ENCODE peak calls at places on chromosome 10, in five cellular contexts. V is upper lobe of left lung, S is stomach, L is left lung, Y is Karpas-422. R is an unnamed sample.

GRCh38 chr10:68231106-68231901 is 609 bp downstream of the ATOH7 start:
- DNase-seq in V (peak; percentile 94), S (peak; percentile 69), L (peak; percentile 88), Y (peak; percentile 84), R (no peak)

GRCh38 chr10:46033602-46034011 is 3.2 kb upstream of the NCOA4 start:
- DNase-seq in V (no peak), S (peak; percentile 42), L (no peak), Y (no peak), R (no peak)

GRCh38 chr10:101062231-101063161 is 707 bp downstream of the KAZALD1 start:
- DNase-seq in V (peak; percentile 93), S (peak; percentile 76), L (peak; percentile 89), Y (peak; percentile 92), R (peak; percentile 22)

GRCh38 chr10:75097666-75098285 is 13.7 kb upstream of the SAMD8 start:
- DNase-seq in V (peak; percentile 22), S (no peak), L (no peak), Y (peak; percentile 54), R (no peak)

GRCh38 chr10:119667562-119668328 is 16.6 kb downstream of the BAG3 start:
- DNase-seq in V (no peak), S (peak; percentile 74), L (no peak), Y (peak; percentile 88), R (no peak)

GRCh38 chr10:16965740-16966447 is 148.7 kb upstream of the RSU1 start:
- DNase-seq in V (no peak), S (no peak), L (no peak), Y (no peak), R (no peak)

GRCh38 chr10:61565819-61566560 is 96.7 kb upstream of the CABCOCO1 start:
- DNase-seq in V (no peak), S (no peak), L (no peak), Y (no peak), R (no peak)

GRCh38 chr10:17019696-17020095 is 109.9 kb downstream of the CUBN start:
- DNase-seq in V (no peak), S (no peak), L (no peak), Y (no peak), R (no peak)

GRCh38 chr10:102243304-102243703 is 2.0 kb upstream of the PITX3 start:
- DNase-seq in V (no peak), S (no peak), L (no peak), Y (no peak), R (no peak)

GRCh38 chr10:13518076-13518692 is 10.6 kb downstream of the BEND7 start:
- DNase-seq in V (peak; percentile 73), S (no peak), L (no peak), Y (no peak), R (no peak)

GRCh38 chr10:91519899-91520514 is 109.9 kb downstream of the HECTD2 start:
- DNase-seq in V (no peak), S (no peak), L (no peak), Y (no peak), R (no peak)

GRCh38 chr10:120456143-120456625 is 843 bp upstream of the PLPP4 start:
- DNase-seq in V (peak; percentile 67), S (no peak), L (no peak), Y (no peak), R (no peak)

GRCh38 chr10:93413252-93413689 is 68.9 kb downstream of the MYOF start:
- DNase-seq in V (no peak), S (no peak), L (no peak), Y (no peak), R (peak; percentile 2)
- H3K27ac ChIP-seq in V (peak overlapping the region; percentile 53), S (peak overlapping the region; percentile 18), L (peak overlapping the region; percentile 19), Y (peak overlapping the region; percentile 63), R (peak overlapping the region; percentile 1)

GRCh38 chr10:128130051-128130450 is 3.8 kb upstream of the MKI67 start:
- DNase-seq in V (no peak), S (no peak), L (no peak), Y (no peak), R (no peak)

GRCh38 chr10:128125944-128126764 is at the start of gene MKI67:
- DNase-seq in V (peak; percentile 94), S (peak; percentile 84), L (peak; percentile 92), Y (peak; percentile 98), R (peak; percentile 81)

GRCh38 chr10:128124813-128125403 is 1.3 kb downstream of the MKI67 start:
- DNase-seq in V (peak; percentile 7), S (no peak), L (no peak), Y (no peak), R (no peak)

GRCh38 chr10:128125416-128125943 is 743 bp downstream of the MKI67 start:
- DNase-seq in V (peak; percentile 86), S (no peak), L (peak; percentile 82), Y (peak; percentile 74), R (no peak)

DNA sequence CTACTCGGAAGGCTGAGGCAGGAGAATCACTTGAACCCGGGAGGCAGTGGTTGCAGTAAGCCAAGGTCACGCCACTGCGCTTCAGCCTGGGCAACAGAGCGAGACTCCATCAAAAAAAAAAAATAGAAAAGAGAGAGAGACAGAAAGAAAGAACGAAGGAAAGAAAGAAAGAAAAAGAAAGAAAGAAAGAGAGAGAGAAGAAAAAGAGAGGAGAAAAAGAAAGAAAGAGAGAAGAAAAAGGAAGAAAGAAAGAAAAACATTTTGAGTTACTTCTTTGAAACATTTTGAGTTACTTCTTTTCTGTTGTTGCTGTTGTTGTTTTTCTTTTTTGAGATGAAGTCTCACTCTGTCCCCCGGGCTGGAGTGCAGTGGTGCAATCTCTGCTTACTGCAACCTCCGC is 2.4 kb upstream of the MKI67 start:
- DNase-seq in V (no peak), S (no peak), L (no peak), Y (no peak), R (no peak)
- H3K36me3 ChIP-seq in V (no peaks in the 10 kb centered on the region), S (no peaks in the 10 kb centered on the region), L (no peaks in the 10 kb centered on the region), Y (peaks cover 12% of the 10 kb centered on the region), R (no peaks in the 10 kb centered on the region)

DNA sequence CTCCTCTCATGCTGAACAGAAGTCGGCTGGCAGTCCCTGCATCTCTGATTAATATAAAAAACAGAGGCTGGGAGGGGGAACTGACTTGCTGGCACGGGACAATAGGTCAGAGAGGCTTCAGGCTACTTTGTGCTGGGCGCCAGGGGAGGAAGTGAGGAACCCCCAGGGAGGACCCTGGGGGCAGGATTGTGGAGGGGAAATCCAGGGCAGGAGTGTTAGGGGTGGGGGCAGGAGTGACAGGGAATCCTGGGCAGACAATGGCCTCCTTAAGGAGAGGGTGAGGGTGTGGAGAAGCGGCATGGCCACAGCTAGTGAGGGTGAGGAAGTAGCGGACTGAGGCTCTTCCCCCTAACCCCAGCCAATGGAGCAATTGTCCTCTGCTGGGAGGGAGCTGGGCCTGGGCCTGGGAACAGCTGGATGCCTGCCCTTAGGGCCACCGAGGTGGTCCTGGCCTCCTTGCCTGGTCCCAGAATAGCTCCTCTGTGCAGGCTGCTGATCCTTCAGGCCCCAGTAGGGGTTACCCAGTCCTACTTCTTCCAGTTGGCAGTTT is 9.3 kb upstream of the SFRP5 start:
- DNase-seq in V (no peak), S (no peak), L (no peak), Y (no peak), R (no peak)
- H3K27ac ChIP-seq in V (no peak overlapping the region), S (peak overlapping the region; percentile 20), L (no peak overlapping the region), Y (no peak overlapping the region), R (no peak overlapping the region)

DNA sequence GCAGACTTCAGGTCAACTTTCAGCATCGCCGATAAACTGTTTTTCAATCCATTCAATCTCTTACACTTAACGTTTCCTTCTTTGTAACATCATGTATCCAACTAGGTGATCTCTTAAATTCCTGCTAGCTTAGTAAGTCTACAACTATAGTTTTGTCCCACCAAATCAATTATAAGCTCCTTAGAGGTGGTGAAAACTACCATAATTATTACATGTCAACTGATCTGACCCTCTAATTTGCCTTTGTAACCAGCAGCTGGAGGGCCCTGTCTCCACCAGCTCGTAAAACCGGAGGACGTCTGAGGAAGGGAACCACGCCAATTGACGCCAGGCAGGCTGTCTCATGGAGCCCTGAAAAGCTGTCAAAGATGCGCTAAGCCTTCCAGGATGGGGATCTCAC is 113.4 kb downstream of the ABCC2 start:
- DNase-seq in V (no peak), S (no peak), L (no peak), Y (no peak), R (no peak)
- H3K36me3 ChIP-seq in V (peaks cover 20% of the 10 kb centered on the region), S (peaks cover 66% of the 10 kb centered on the region), L (peaks cover 81% of the 10 kb centered on the region), Y (peaks cover 5% of the 10 kb centered on the region), R (peaks cover 5% of the 10 kb centered on the region)

GRCh38 chr10:70344144-70344543 is 38.3 kb downstream of the LRRC20 start:
- DNase-seq in V (no peak), S (no peak), L (no peak), Y (no peak), R (no peak)

GRCh38 chr10:70348228-70348850 is 34.1 kb downstream of the LRRC20 start:
- DNase-seq in V (no peak), S (peak; percentile 39), L (no peak), Y (peak; percentile 94), R (no peak)

GRCh38 chr10:70343712-70344111 is 38.7 kb downstream of the LRRC20 start:
- DNase-seq in V (no peak), S (no peak), L (no peak), Y (no peak), R (no peak)

GRCh38 chr10:70347321-70347720 is 35.1 kb downstream of the LRRC20 start:
- DNase-seq in V (no peak), S (no peak), L (no peak), Y (no peak), R (no peak)

GRCh38 chr10:70346155-70346554 is 36.3 kb downstream of the LRRC20 start:
- DNase-seq in V (no peak), S (no peak), L (no peak), Y (no peak), R (no peak)
- H3K27ac ChIP-seq in V (no peak overlapping the region), S (no peak overlapping the region), L (no peak overlapping the region), Y (no peak overlapping the region), R (no peak overlapping the region)

DNA sequence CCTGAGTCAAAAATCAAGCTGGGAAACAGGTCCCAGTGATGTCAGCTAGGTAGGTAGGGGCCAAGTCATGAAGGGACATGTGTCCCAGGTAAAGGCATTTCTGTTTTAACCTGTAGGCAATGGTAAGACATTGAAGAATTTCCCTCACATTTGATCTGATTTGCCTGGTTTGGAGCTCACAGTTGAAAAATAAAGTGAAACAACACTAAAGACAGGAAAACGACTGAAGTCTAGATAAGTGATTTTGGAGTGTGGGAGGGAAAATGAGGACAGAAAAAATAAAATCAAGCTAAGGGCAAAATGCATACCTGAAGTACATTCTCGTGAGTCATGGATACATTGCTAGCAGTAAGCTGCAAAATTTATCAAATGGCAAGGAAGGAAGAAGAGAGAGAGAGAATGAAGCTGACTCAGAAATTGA is 169.9 kb downstream of the SKIDA1 start:
- DNase-seq in V (no peak), S (no peak), L (no peak), Y (no peak), R (no peak)
- H3K36me3 ChIP-seq in V (no peaks in the 10 kb centered on the region), S (no peaks in the 10 kb centered on the region), L (no peaks in the 10 kb centered on the region), Y (no peaks in the 10 kb centered on the region), R (no peaks in the 10 kb centered on the region)